ENCODE peak calls at places on chromosomes 11 and 22, in four cellular contexts. R is A673; M is CD4-positive, alpha-beta memory T cell; Y is cardiac muscle cell. E is an unnamed sample. For H3K4me1, the result is how much of the 10 kb centered on the place peaks cover.

GRCh38 chr11:120098503-120099054 is 39.3 kb downstream of the TRIM29 start:
- DNase-seq in R (no peak), M (no peak), Y (no peak), E (no peak)

GRCh38 chr11:19453893-19454292 is 213.1 kb upstream of the E2F8 start:
- DNase-seq in R (no peak), M (no peak), Y (no peak), E (no peak)

GRCh38 chr22:31055322-31056159 is 25.6 kb upstream of the SMTN start:
- DNase-seq in R (peak), M (no peak), Y (peak), E (no peak)

GRCh38 chr22:20549232-20549841 is 41.9 kb downstream of the MED15 start:
- DNase-seq in R (peak), M (peak), Y (no peak), E (no peak)

GRCh38 chr11:16846305-16846704 is 107.9 kb downstream of the C11orf58 start:
- DNase-seq in R (no peak), M (no peak), Y (no peak), E (no peak)

GRCh38 chr11:125082611-125083311 is 19.7 kb downstream of the SLC37A2 start:
- DNase-seq in R (no peak), M (no peak), Y (peak), E (no peak)

GRCh38 chr11:44207292-44207691 is 102.6 kb downstream of the ALX4 start:
- DNase-seq in R (no peak), M (no peak), Y (peak), E (no peak)

GRCh38 chr11:126352934-126353801 is 2.3 kb upstream of the ST3GAL4 start:
- DNase-seq in R (peak), M (no peak), Y (no peak), E (peak)

GRCh38 chr11:1223346-1224108 is 661 bp downstream of the MUC5B start:
- DNase-seq in R (no peak), M (no peak), Y (no peak), E (no peak)

GRCh38 chr22:37566329-37566837 is 6.1 kb downstream of the CDC42EP1 start:
- DNase-seq in R (no peak), M (peak), Y (no peak), E (no peak)
- H3K27ac ChIP-seq in R (no peak), M (no peak), Y (no peak), E (no peak)

GRCh38 chr11:75314771-75315438 is 36.6 kb downstream of the ARRB1 start:
- DNase-seq in R (no peak), M (no peak), Y (no peak), E (no peak)

GRCh38 chr11:75317446-75318122 is 33.9 kb downstream of the ARRB1 start:
- DNase-seq in R (no peak), M (no peak), Y (no peak), E (no peak)

GRCh38 chr11:75312346-75312745 is 39.1 kb downstream of the ARRB1 start:
- DNase-seq in R (no peak), M (no peak), Y (no peak), E (no peak)

GRCh38 chr11:75313457-75314272 is 37.8 kb downstream of the ARRB1 start:
- DNase-seq in R (peak), M (no peak), Y (peak), E (no peak)

DNA sequence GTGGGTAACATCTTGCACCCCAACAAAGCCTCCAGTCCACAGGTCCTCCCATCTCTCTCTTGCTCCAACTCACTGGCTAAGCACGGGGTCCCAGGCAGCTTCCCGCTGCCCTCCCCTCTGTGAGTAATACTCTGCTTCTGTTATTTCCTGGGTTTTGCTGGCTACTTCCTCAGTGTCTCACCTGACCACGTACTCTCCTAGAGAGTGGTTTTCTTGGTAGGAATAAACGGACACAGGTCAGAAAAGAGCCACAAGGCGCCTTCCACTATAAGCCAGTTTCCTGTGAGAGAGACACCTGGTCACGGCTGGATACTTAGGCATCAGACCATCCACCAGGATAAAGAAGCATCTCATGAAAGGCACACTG is 36.0 kb downstream of the ARRB1 start:
- DNase-seq in R (no peak), M (no peak), Y (no peak), E (no peak)
- H3K4me1 ChIP-seq in R (under half), M (under half), Y (under half), E (under half)

GRCh38 chr22:43099095-43099494 is 9.9 kb upstream of the TTLL1 start:
- DNase-seq in R (no peak), M (no peak), Y (no peak), E (no peak)

GRCh38 chr22:43098356-43098755 is 9.2 kb upstream of the TTLL1 start:
- DNase-seq in R (no peak), M (no peak), Y (peak), E (no peak)

GRCh38 chr22:43094085-43094484 is 4.9 kb upstream of the TTLL1 start:
- DNase-seq in R (no peak), M (no peak), Y (no peak), E (peak)

GRCh38 chr22:43094551-43094950 is 5.4 kb upstream of the TTLL1 start:
- DNase-seq in R (no peak), M (no peak), Y (no peak), E (peak)

DNA sequence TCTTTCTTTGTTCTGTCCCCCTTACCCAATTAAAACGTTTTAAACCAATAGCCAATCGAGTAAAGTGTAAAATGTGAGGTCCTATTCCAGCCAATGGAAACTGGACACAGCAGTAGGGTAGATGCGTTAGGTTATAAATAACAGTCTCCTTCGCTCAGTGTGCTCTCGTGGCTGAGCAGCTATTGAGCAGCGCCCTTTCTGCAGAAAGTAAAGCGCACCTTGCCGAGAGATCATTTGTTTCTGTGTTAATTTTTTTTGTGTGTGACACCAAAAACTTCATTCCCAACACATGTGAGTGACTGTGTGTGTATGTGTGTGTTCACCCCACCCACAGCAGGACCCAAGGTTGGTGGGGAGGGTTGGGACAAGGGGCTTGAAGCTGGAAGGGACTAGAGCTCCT is 7.2 kb upstream of the TTLL1 start:
- DNase-seq in R (no peak), M (no peak), Y (no peak), E (no peak)
- H3K27ac ChIP-seq in R (no peak), M (no peak), Y (no peak), E (no peak)

GRCh38 chr11:112235750-112236390 is 9.6 kb downstream of the PTS start:
- DNase-seq in R (no peak), M (no peak), Y (no peak), E (no peak)

GRCh38 chr11:112229746-112230433 is 3.7 kb downstream of the PTS start:
- DNase-seq in R (no peak), M (no peak), Y (no peak), E (no peak)

GRCh38 chr11:112228706-112229105 is 2.5 kb downstream of the PTS start:
- DNase-seq in R (no peak), M (no peak), Y (no peak), E (no peak)

GRCh38 chr11:112229159-112229558 is 2.9 kb downstream of the PTS start:
- DNase-seq in R (no peak), M (no peak), Y (no peak), E (no peak)

GRCh38 chr11:112231952-112232351 is 5.7 kb downstream of the PTS start:
- DNase-seq in R (no peak), M (no peak), Y (no peak), E (no peak)
- H3K4me1 ChIP-seq in R (under half), M (under half), Y (under half), E (under half)

GRCh38 chr11:3043315-3043871 is 13.8 kb downstream of the CARS1 start:
- DNase-seq in R (no peak), M (no peak), Y (no peak), E (no peak)

GRCh38 chr11:3046190-3046589 is 11.0 kb downstream of the CARS1 start:
- DNase-seq in R (no peak), M (no peak), Y (no peak), E (no peak)

GRCh38 chr11:3044004-3044403 is 13.2 kb downstream of the CARS1 start:
- DNase-seq in R (no peak), M (no peak), Y (no peak), E (no peak)

GRCh38 chr11:3046641-3047040 is 10.6 kb downstream of the CARS1 start:
- DNase-seq in R (no peak), M (no peak), Y (no peak), E (no peak)

DNA sequence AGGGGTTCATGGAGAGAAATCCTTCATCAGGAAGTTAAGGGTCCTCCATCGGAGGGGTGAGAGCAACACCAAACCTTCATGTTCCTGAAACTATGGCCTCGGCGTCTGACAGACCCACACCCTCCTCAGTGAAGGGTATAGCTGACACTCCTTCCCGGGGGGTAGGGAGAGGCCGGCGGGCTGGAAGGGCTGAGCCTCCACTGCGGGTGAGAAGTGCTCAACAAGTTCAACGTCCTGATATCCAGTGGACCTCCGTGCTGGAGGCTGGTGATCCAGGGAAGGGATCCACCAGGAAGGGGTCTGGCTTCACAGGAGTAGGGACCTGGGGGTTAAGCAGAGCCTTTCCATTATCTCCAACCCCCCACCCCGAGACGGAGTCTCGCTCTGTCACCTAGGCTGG is 12.3 kb downstream of the CARS1 start:
- DNase-seq in R (no peak), M (no peak), Y (no peak), E (no peak)
- H3K27ac ChIP-seq in R (no peak), M (no peak), Y (no peak), E (no peak)

GRCh38 chr11:61142424-61142823 is 18.8 kb downstream of the VPS37C start:
- DNase-seq in R (no peak), M (no peak), Y (no peak), E (no peak)
- H3K4me1 ChIP-seq in R (under half), M (under half), Y (under half), E (under half)

GRCh38 chr11:82988936-82989627 is 82.6 kb downstream of the RAB30 start:
- DNase-seq in R (no peak), M (no peak), Y (no peak), E (peak)

GRCh38 chr11:82986491-82986890 is 85.0 kb downstream of the DDIAS start:
- DNase-seq in R (no peak), M (no peak), Y (no peak), E (no peak)

GRCh38 chr11:82989628-82990404 is 81.9 kb downstream of the RAB30 start:
- DNase-seq in R (no peak), M (peak), Y (no peak), E (no peak)

GRCh38 chr11:82992219-82992618 is 79.5 kb downstream of the RAB30 start:
- DNase-seq in R (no peak), M (no peak), Y (no peak), E (no peak)

DNA sequence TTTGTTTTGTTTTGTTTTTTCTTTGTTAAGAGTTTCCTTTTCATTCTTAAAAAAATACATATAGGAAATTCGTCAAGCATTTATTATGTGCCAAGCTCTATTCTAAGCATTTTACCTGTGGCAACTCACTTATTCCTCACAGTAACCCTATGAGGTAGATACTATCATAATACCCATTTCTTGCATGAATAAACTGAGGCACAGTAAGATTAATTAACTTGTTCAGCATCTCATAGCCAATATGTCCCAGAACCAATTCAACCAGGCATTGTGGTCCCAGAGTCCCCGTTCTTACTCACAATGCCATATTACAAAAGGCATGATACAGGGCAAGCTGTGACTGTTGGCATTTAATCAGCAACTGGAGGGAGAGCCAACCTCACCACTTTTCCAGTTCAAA is 83.7 kb downstream of the RAB30 start:
- DNase-seq in R (no peak), M (no peak), Y (no peak), E (no peak)
- H3K27ac ChIP-seq in R (no peak), M (no peak), Y (no peak), E (no peak)